ENCODE peak calls at places on chromosomes 2 and 18, in five cellular contexts. A is cardiac muscle cell, B is omental fat pad, E is nephron progenitor cell, Y is sigmoid colon. N is an unnamed sample.

GRCh38 chr2:226673314-226673723 is 126.3 kb downstream of the IRS1 start:
- DNase-seq in B (no peak), A (peak), E (no peak), Y (no peak), N (peak)

GRCh38 chr2:211455225-211455841 is 898.9 kb downstream of the CPS1 start:
- DNase-seq in B (no peak), Y (no peak), E (peak), A (peak), N (peak)

GRCh38 chr18:50803579-50803978 is 16.2 kb downstream of the MRO start:
- DNase-seq in B (no peak), A (no peak), E (no peak), Y (no peak), N (no peak)

GRCh38 chr2:20868377-20868776 is 45.5 kb upstream of the LDAH start:
- DNase-seq in Y (no peak), E (no peak), B (no peak), A (no peak), N (no peak)

GRCh38 chr2:175233135-175233719 is 51.7 kb upstream of the ATP5MC3 start:
- DNase-seq in E (no peak), B (no peak), A (peak), Y (no peak), N (no peak)

GRCh38 chr2:43887176-43887575 is 48.4 kb downstream of the ABCG8 start:
- DNase-seq in Y (no peak), E (no peak), B (no peak), A (no peak), N (no peak)

GRCh38 chr18:37967261-37967660 is 401.7 kb upstream of the CELF4 start:
- DNase-seq in E (no peak), B (no peak), Y (no peak), A (no peak), N (no peak)

GRCh38 chr18:24270937-24271380 is 126.7 kb downstream of the OSBPL1A start:
- DNase-seq in E (no peak), A (peak), Y (no peak), B (no peak), N (no peak)

GRCh38 chr2:201854221-201854801 is 48.0 kb downstream of the CDK15 start:
- DNase-seq in E (no peak), B (no peak), Y (no peak), A (peak), N (peak)

GRCh38 chr2:122643725-122644329 is 888.4 kb downstream of the TSN start:
- DNase-seq in E (no peak), Y (no peak), B (no peak), A (peak), N (no peak)

GRCh38 chr2:64654993-64655666 is 1.4 kb upstream of the SERTAD2 start:
- DNase-seq in A (peak), E (no peak), Y (no peak), B (no peak), N (peak)

GRCh38 chr2:168577885-168578284 is 121.8 kb downstream of the CERS6 start:
- DNase-seq in A (no peak), E (no peak), Y (no peak), B (no peak), N (no peak)

GRCh38 chr2:156466739-156467405 is 30.7 kb downstream of the GPD2 start:
- DNase-seq in E (no peak), B (no peak), Y (no peak), A (peak), N (no peak)

GRCh38 chr2:164495491-164496223 is 125.6 kb downstream of the GRB14 start:
- DNase-seq in E (no peak), B (no peak), A (peak), Y (no peak), N (peak)

GRCh38 chr2:122634261-122634660 is 878.8 kb downstream of the TSN start:
- DNase-seq in B (no peak), E (no peak), Y (no peak), A (peak), N (no peak)

GRCh38 chr2:136247204-136247990 is 129.4 kb upstream of the CXCR4 start:
- DNase-seq in E (no peak), Y (no peak), B (no peak), A (peak), N (no peak)

GRCh38 chr2:24175631-24176030 is 778 bp downstream of the FAM228A start:
- DNase-seq in Y (no peak), A (peak), B (no peak), E (no peak), N (no peak)

GRCh38 chr18:12057419-12058039 is 36.1 kb upstream of the ANKRD62 start:
- DNase-seq in A (no peak), Y (no peak), B (no peak), E (no peak), N (no peak)

GRCh38 chr2:177989029-177989885 is 83.3 kb downstream of the PDE11A start:
- DNase-seq in B (no peak), Y (no peak), A (no peak), E (no peak), N (no peak)

GRCh38 chr2:98412751-98413445 is 31.8 kb upstream of the INPP4A start:
- DNase-seq in Y (no peak), B (no peak), A (peak), E (peak), N (peak)

GRCh38 chr2:206085742-206086445 is at the start of gene INO80D:
- DNase-seq in Y (peak), B (peak), A (peak), E (peak), N (peak)

GRCh38 chr2:39696072-39696471 is 30.4 kb downstream of the TMEM178A start:
- DNase-seq in A (peak), B (no peak), E (no peak), Y (no peak), N (peak)

GRCh38 chr2:9463698-9464034 is 10.7 kb upstream of the IAH1 start:
- DNase-seq in Y (no peak), B (no peak), E (no peak), A (no peak), N (no peak)

GRCh38 chr18:434410-434809 is 66.1 kb downstream of the COLEC12 start:
- DNase-seq in A (peak), E (no peak), B (no peak), Y (no peak), N (no peak)

GRCh38 chr18:12336887-12337286 is 28.8 kb downstream of the TUBB6 start:
- DNase-seq in B (no peak), E (no peak), Y (no peak), A (no peak), N (peak)

GRCh38 chr2:116223912-116224311 is 1590.6 kb upstream of the DDX18 start:
- DNase-seq in A (no peak), Y (no peak), B (no peak), E (no peak), N (no peak)

GRCh38 chr2:9681427-9681817 is 50.6 kb upstream of the YWHAQ start:
- DNase-seq in Y (no peak), A (no peak), B (no peak), E (no peak), N (no peak)

GRCh38 chr2:57497489-57498096 is 549.0 kb upstream of the VRK2 start:
- DNase-seq in A (peak), E (peak), B (peak), Y (no peak), N (peak)

GRCh38 chr18:58407263-58407648 is 221.6 kb downstream of the ALPK2 start:
- DNase-seq in B (no peak), E (no peak), A (no peak), Y (no peak), N (no peak)

GRCh38 chr2:96267159-96267971 is 1.3 kb downstream of the CIAO1 start:
- DNase-seq in B (no peak), Y (no peak), E (peak), A (peak), N (peak)

GRCh38 chr2:168378960-168379669 is 77.0 kb upstream of the CERS6 start:
- DNase-seq in A (no peak), Y (no peak), B (no peak), E (no peak), N (no peak)

GRCh38 chr2:127025357-127026062 is 81.4 kb downstream of the BIN1 start:
- DNase-seq in Y (peak), A (peak), B (no peak), E (peak), N (peak)

GRCh38 chr2:218311908-218312756 is 19.8 kb upstream of the TMBIM1 start:
- DNase-seq in B (no peak), A (no peak), Y (no peak), E (no peak), N (peak)

GRCh38 chr2:206296128-206296527 is 21.7 kb downstream of the ZDBF2 start:
- DNase-seq in B (no peak), Y (no peak), A (peak), E (no peak), N (no peak)

GRCh38 chr2:66275984-66276383 is 158.9 kb upstream of the MEIS1 start:
- DNase-seq in A (no peak), Y (no peak), B (no peak), E (no peak), N (no peak)

GRCh38 chr18:79577451-79578395 is 101.9 kb upstream of the CTDP1 start:
- DNase-seq in A (peak), B (peak), Y (peak), E (no peak), N (no peak)

GRCh38 chr2:101111917-101112771 is 39.0 kb downstream of the TBC1D8 start:
- DNase-seq in E (no peak), A (peak), Y (peak), B (no peak), N (no peak)

DNA sequence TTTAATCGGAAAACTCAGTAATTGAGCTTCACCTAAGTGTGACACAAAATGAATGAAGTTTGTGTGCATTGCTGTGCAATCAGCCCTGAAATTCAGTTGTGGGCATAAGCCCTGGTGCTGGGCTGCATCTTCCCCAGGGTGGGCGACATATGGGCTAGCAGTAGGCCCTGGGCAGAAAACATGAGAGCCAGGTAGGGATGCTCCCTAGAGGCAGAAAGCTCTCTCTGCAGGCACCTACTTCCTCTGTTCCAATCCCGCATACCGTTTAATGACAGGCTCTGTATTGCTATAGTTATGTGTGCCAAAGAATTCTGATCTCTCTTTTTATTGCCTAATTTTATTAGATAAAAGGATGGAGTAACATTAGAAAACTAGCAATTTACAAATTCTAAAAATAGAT is 456.7 kb downstream of the NRXN1 start:
- DNase-seq in E (no peak), Y (no peak), A (no peak), B (no peak), N (no peak)
- TF ChIP-seq CTCF in E (no peak), Y (no peak), A (no peak), B (no peak), N (no peak)

GRCh38 chr18:22507055-22507454 is 89.3 kb upstream of the CTAGE1 start:
- DNase-seq in Y (no peak), E (no peak), A (no peak), B (no peak), N (no peak)
- TF ChIP-seq CTCF in Y (no peak), E (no peak), A (no peak), B (no peak), N (no peak)

GRCh38 chr2:69061518-69061917 is 48.5 kb downstream of the ANTXR1 start:
- DNase-seq in A (peak), B (no peak), E (no peak), Y (no peak), N (no peak)
- TF ChIP-seq CTCF in A (no peak), B (no peak), E (no peak), Y (no peak), N (no peak)

GRCh38 chr2:32485399-32485798 is 128.6 kb downstream of the BIRC6 start:
- DNase-seq in Y (no peak), A (no peak), B (no peak), E (no peak), N (no peak)
- TF ChIP-seq CTCF in Y (no peak), A (no peak), B (no peak), E (no peak), N (no peak)

DNA sequence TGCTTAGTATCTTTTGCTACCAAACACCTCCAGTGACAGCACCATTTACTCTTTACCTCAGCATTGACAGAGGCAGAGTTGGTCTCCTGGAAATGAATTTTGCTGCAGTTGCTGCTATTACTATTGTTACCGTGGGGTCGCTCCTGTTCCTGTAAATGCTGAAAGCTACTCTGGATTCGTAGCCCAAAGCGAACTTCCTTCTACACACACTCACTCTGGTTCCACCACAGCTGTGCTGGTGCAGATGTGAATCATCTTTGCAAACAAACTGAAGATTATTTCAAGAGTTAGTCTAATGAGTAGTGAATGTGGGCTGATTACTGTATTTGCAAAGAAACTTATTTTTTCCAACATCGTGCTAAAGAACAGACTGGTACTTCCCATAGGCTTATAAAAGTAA is 303.9 kb downstream of the LPIN1 start:
- DNase-seq in Y (no peak), A (peak), E (no peak), B (no peak), N (no peak)
- TF ChIP-seq CTCF in Y (no peak), A (no peak), E (no peak), B (no peak), N (no peak)

GRCh38 chr2:74862268-74862964 is 28.5 kb downstream of the HK2 start:
- DNase-seq in A (no peak), B (no peak), Y (no peak), E (no peak), N (no peak)

GRCh38 chr2:74865770-74866674 is 32.1 kb downstream of the HK2 start:
- DNase-seq in B (no peak), A (no peak), Y (no peak), E (no peak), N (peak)

GRCh38 chr2:74867841-74868658 is 34.1 kb downstream of the HK2 start:
- DNase-seq in A (peak), Y (no peak), B (no peak), E (no peak), N (no peak)

GRCh38 chr2:74863802-74864248 is 29.9 kb downstream of the HK2 start:
- DNase-seq in E (no peak), Y (no peak), B (no peak), A (no peak), N (no peak)

GRCh38 chr2:74864728-74865722 is 31.1 kb downstream of the HK2 start:
- DNase-seq in Y (no peak), A (peak), B (no peak), E (no peak), N (peak)
- TF ChIP-seq CTCF in Y (no peak), A (peak), B (no peak), E (no peak), N (no peak)

GRCh38 chr2:33409417-33409955 is 67.0 kb upstream of the RASGRP3 start:
- DNase-seq in A (no peak), E (no peak), Y (no peak), B (no peak), N (no peak)

GRCh38 chr2:33411765-33412164 is 64.7 kb upstream of the RASGRP3 start:
- DNase-seq in Y (no peak), B (no peak), A (no peak), E (no peak), N (no peak)

GRCh38 chr2:33405180-33406105 is 71.0 kb upstream of the RASGRP3 start:
- DNase-seq in A (no peak), B (no peak), Y (no peak), E (no peak), N (no peak)

GRCh38 chr2:33408109-33408508 is 68.3 kb upstream of the RASGRP3 start:
- DNase-seq in B (no peak), E (no peak), Y (no peak), A (no peak), N (no peak)

DNA sequence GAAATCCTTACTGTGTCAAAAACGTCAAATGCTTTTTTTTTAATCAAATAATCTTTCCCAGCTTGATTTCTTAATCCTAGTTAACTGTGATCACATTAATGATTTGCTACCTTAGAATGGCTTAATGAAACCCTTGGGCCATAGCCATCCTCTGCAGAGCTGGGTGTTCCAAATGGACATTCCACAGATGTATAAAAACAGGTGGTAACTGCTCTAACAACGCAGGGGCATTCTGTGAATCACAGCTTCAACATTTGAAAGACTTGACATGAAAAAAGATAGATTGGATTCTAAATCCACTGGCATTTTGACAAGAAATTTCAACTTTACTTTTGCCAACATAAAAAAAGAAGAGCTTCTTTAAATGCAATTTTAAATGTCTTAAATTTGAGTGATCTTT is 69.8 kb upstream of the RASGRP3 start:
- DNase-seq in E (no peak), B (no peak), Y (no peak), A (no peak), N (no peak)
- TF ChIP-seq CTCF in E (no peak), B (no peak), Y (no peak), A (no peak), N (no peak)